ENCODE peak calls at places on chromosomes 6 and 20, in five cellular contexts. V, B, P, I and Y are unnamed samples. For H3K27me3, the result is how much of the 10 kb centered on the place peaks cover.

GRCh38 chr20:31485450-31486339 is 10.6 kb downstream of the REM1 start:
- DNase-seq in V (peak), B (peak), P (no peak), I (peak), Y (peak)

GRCh38 chr6:87029711-87030314 is 65.1 kb downstream of the CGA start:
- DNase-seq in V (no peak), B (no peak), P (no peak), I (peak), Y (no peak)

GRCh38 chr20:8535403-8536003 is 403.4 kb downstream of the PLCB1 start:
- DNase-seq in V (no peak), B (no peak), P (no peak), I (no peak), Y (no peak)

GRCh38 chr6:89934685-89935366 is 40.6 kb downstream of the GJA10 start:
- DNase-seq in V (no peak), B (no peak), P (no peak), I (no peak), Y (no peak)

GRCh38 chr20:45998761-45999160 is 9.9 kb upstream of the MMP9 start:
- DNase-seq in V (no peak), B (no peak), P (peak), I (peak), Y (no peak)

GRCh38 chr6:144845181-144845580 is 560.0 kb downstream of the UTRN start:
- DNase-seq in V (no peak), B (no peak), P (no peak), I (no peak), Y (no peak)

GRCh38 chr6:6320901-6321300 is 439 bp upstream of the F13A1 start:
- DNase-seq in V (no peak), B (no peak), P (no peak), I (no peak), Y (no peak)

GRCh38 chr6:115000736-115001135 is 657.9 kb upstream of the HS3ST5 start:
- DNase-seq in V (no peak), B (no peak), P (no peak), I (no peak), Y (no peak)

GRCh38 chr6:71126506-71126905 is 162.1 kb upstream of the OGFRL1 start:
- DNase-seq in V (no peak), B (no peak), P (no peak), I (no peak), Y (no peak)

GRCh38 chr20:63520594-63520938 is at the start of gene PPDPF:
- DNase-seq in V (peak), B (peak), P (peak), I (peak), Y (no peak)

DNA sequence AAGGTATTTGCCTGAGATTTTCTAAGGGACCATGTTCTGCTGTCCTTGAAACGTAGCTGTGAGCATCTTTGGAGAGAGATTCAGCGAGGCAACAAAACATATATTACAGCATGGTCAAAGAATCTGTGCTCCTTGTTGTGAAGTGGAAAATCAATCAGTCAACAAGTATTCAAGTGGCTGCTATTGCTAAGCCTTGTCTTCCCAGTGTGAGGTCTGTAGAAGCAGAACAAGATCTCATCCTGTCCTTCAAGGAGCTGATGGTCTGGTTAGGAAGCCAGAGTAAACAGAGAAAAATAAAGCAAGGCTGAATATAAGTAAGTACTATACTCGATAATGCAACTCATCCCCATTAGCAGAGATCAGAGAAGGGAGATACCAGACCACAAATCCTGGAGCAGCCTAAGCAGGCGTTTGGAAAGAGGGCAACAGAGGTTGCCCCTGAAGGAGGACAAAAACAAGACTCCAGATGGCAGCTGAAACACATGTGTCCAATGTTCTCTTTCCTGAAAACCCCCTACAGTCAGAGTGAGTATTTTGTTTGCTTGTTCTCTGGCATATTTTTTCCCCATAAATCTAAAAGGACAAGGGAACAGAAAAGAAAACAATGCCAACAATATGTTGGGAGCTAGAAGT is 392.0 kb downstream of the SYNE1 start:
- DNase-seq in V (no peak), B (no peak), P (no peak), I (no peak), Y (no peak)
- TF ChIP-seq CTCF in V (no peak), B (no peak), P (no peak), I (no peak), Y (no peak)

GRCh38 chr6:108121612-108122011 is 44.2 kb upstream of the NR2E1 start:
- DNase-seq in V (no peak), B (no peak), P (no peak), I (no peak), Y (no peak)
- H3K27me3 ChIP-seq in V (under half), B (under half), P (under half), I (under half), Y (under half)

GRCh38 chr6:41439524-41440418 is 104.4 kb downstream of the NCR2 start:
- DNase-seq in V (no peak), B (no peak), P (no peak), I (no peak), Y (no peak)
- H3K4me3 ChIP-seq in V (no peak), B (no peak), P (no peak), I (no peak), Y (no peak)

DNA sequence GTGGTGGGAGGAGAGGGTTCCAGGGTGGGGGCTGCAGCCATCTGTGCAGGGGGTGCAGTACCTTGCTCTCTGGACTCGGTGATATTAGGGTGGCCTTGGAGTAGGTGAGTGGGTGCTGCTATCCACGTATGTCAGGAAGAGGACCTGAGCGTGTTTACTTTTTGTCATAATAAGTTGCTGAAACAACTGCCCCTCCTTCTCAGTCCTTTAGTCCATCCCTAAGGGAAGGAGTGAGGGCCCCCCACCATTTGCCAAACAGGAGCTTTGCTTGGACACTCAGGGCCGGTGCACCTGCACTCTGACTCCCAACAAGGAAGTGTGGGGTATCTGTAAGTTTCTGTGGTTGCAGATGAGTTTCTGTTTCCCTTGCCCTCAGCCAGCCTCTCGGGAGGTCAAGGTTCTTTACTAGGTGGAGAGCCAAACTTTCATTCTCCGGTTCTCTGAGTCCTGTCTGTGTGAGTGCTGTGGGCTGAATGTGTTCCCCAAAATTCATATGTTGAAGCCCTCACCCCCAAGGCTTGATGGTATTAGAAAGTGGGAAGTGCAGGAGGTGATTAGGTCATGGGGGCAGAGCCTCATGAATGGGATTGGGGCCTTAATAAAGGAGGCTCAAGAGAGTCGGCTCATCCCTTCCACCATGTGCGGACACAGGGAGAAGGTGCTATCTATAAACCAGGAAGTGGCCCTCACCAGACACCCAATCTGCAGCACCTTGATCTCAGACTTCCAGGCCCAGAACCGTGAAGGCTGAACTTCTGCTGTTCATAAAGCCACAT is 19.7 kb upstream of the CCR6 start:
- DNase-seq in V (no peak), B (no peak), P (no peak), I (no peak), Y (no peak)
- TF ChIP-seq CTCF in V (no peak), B (no peak), P (no peak), I (no peak), Y (no peak)

DNA sequence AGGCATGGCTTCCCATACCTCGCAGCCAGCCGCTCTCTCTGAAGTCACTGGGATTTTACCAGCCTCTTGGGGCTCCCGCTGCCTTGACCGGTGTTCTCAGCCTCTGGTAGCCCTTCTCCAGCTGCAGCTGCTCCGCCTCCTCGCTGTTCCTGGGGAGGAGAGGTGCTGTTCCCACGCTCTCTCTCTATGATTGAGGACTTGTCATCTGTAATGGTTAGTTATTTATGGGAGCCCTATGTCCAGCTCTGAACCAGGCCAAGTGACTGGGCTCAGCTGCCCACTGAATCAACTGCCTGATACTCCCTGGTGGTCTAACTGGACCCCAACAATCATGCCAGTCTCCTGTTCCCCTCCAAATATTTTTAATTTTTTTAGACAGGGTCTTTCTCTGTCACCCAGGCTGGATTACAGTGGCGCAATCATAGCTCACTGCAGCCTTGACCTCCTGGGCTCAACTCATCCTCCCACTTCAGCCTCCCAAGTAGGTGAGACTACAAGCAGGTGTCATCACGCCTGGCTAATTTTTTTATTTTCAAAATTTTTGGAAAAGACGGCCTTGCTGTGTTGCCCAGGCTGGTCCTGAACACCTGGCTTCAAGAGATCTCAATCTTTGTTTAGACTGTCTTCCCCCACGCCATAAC is 4.8 kb upstream of the SLC4A11 start:
- DNase-seq in V (no peak), B (no peak), P (no peak), I (no peak), Y (no peak)
- H3K27me3 ChIP-seq in V (under half), B (under half), P (under half), I (under half), Y (under half)

GRCh38 chr20:44598413-44599290 is 16.3 kb downstream of the PKIG start:
- DNase-seq in V (peak), B (no peak), P (peak), I (no peak), Y (no peak)
- H3K4me3 ChIP-seq in V (no peak), B (no peak), P (peak), I (no peak), Y (peak)